ENCODE peak calls at places on chromosome 17, in five cellular contexts. I is stimulated activated CD4-positive, alpha-beta T cell treated with anti-CD3 and anti-CD28 coated beads, Interleukin-1b, Interleukin-23, amount 100 ng/mL, for 48 hours; Y is fibroblast of the conjunctiva; S is GM12865; Q is NCI-H187. R is an unnamed sample.
A peak's percentile ranks its signal among the peaks of the same experiment; 100 is the strongest.

GRCh38 chr17:66455022-66455547 is 152.7 kb downstream of the PRKCA start:
- DNase-seq in Q (no peak), Y (no peak), S (no peak), I (no peak), R (no peak)

GRCh38 chr17:40121886-40122465 is at the start of gene MSL1:
- DNase-seq in Y (peak; percentile 67), I (peak; percentile 84), S (peak; percentile 83), Q (peak; percentile 62), R (peak; percentile 85)

GRCh38 chr17:50133769-50134099 is 3.8 kb upstream of the SAMD14 start:
- DNase-seq in Y (no peak), Q (no peak), I (no peak), S (no peak), R (no peak)

GRCh38 chr17:60832206-60832605 is 154.6 kb downstream of the BCAS3 start:
- DNase-seq in Q (no peak), Y (no peak), I (no peak), S (no peak), R (no peak)

GRCh38 chr17:40326014-40326831 is 17.2 kb downstream of the RARA start:
- DNase-seq in I (peak; percentile 54), S (peak; percentile 89), Y (no peak), Q (no peak), R (peak; percentile 85)

GRCh38 chr17:46020023-46020735 is 21.1 kb downstream of the STH start:
- DNase-seq in Q (no peak), I (peak; percentile 46), Y (no peak), S (peak; percentile 80), R (peak; percentile 43)

GRCh38 chr17:78089557-78090281 is 38.8 kb downstream of the TMC6 start:
- DNase-seq in I (no peak), S (no peak), Y (no peak), Q (no peak), R (no peak)

GRCh38 chr17:81515530-81516041 is 3.0 kb upstream of the ACTG1 start:
- DNase-seq in Y (no peak), S (no peak), Q (no peak), I (no peak), R (no peak)

GRCh38 chr17:2040219-2040827 is 1.5 kb upstream of the OVCA2 start:
- DNase-seq in Y (no peak), S (no peak), I (no peak), Q (no peak), R (no peak)

GRCh38 chr17:49742256-49742655 is 21.7 kb downstream of the FAM117A start:
- DNase-seq in I (no peak), Y (no peak), Q (no peak), S (no peak), R (no peak)

GRCh38 chr17:57086069-57086930 is 1.3 kb downstream of the AKAP1 start:
- DNase-seq in Y (no peak), Q (no peak), S (peak; percentile 28), I (peak; percentile 5), R (peak; percentile 6)

GRCh38 chr17:37736428-37736827 is 8.4 kb downstream of the HNF1B start:
- DNase-seq in Q (no peak), S (no peak), Y (no peak), I (no peak), R (no peak)

GRCh38 chr17:59093702-59094231 is 12.9 kb downstream of the TRIM37 start:
- DNase-seq in S (peak; percentile 55), I (no peak), Y (peak; percentile 70), Q (no peak), R (no peak)

GRCh38 chr17:46072998-46073397 is 73.9 kb downstream of the STH start:
- DNase-seq in Q (no peak), Y (peak; percentile 36), I (no peak), S (no peak), R (no peak)

GRCh38 chr17:6323626-6324356 is 111.1 kb downstream of the AIPL1 start:
- DNase-seq in I (no peak), S (no peak), Q (peak; percentile 28), Y (no peak), R (no peak)

GRCh38 chr17:50641339-50641725 is 6.7 kb downstream of the ABCC3 start:
- DNase-seq in Y (no peak), S (no peak), I (no peak), Q (no peak), R (no peak)

GRCh38 chr17:17767096-17767470 is 69.7 kb downstream of the SREBF1 start:
- DNase-seq in Y (no peak), I (no peak), S (no peak), Q (no peak), R (no peak)

GRCh38 chr17:50805486-50805885 is 29.9 kb upstream of the WFIKKN2 start:
- DNase-seq in I (no peak), S (no peak), Y (no peak), Q (no peak), R (no peak)

GRCh38 chr17:56121661-56122060 is 31.6 kb upstream of the ANKFN1 start:
- DNase-seq in S (no peak), Y (no peak), Q (no peak), I (no peak), R (no peak)

GRCh38 chr17:16910341-16910740 is 61.6 kb downstream of the TNFRSF13B start:
- DNase-seq in Y (no peak), Q (no peak), I (no peak), S (no peak), R (no peak)

GRCh38 chr17:82237746-82238561 is 9.1 kb downstream of the SLC16A3 start:
- DNase-seq in S (no peak), Y (no peak), I (no peak), Q (no peak), R (no peak)

GRCh38 chr17:13346081-13346533 is 255.6 kb downstream of the HS3ST3A1 start:
- DNase-seq in S (no peak), Y (peak; percentile 74), I (peak; percentile 4), Q (no peak), R (no peak)

GRCh38 chr17:16916557-16916920 is 55.4 kb downstream of the TNFRSF13B start:
- DNase-seq in Y (no peak), S (no peak), I (no peak), Q (no peak), R (no peak)

GRCh38 chr17:39928868-39929651 is 1.5 kb downstream of the LRRC3C start:
- DNase-seq in I (no peak), Q (no peak), S (peak; percentile 45), Y (peak; percentile 36), R (no peak)

GRCh38 chr17:74646231-74646630 is 22.7 kb upstream of the CD300E start:
- DNase-seq in Y (no peak), S (peak; percentile 40), I (no peak), Q (no peak), R (no peak)

GRCh38 chr17:6435051-6435450 is at the start of gene AIPL1:
- DNase-seq in Q (no peak), I (no peak), S (no peak), Y (no peak), R (no peak)

GRCh38 chr17:80111702-80112470 is 10.5 kb downstream of the GAA start:
- DNase-seq in Q (no peak), I (no peak), S (no peak), Y (no peak), R (no peak)

GRCh38 chr17:45404870-45405249 is 27.8 kb downstream of the ARHGAP27 start:
- DNase-seq in Y (no peak), I (no peak), Q (no peak), S (no peak), R (no peak)

GRCh38 chr17:79874329-79874981 is 35.2 kb upstream of the CBX4 start:
- DNase-seq in Q (no peak), S (peak; percentile 48), I (no peak), Y (no peak), R (no peak)

GRCh38 chr17:40148527-40148926 is 8.2 kb downstream of the CASC3 start:
- DNase-seq in Q (no peak), S (no peak), I (no peak), Y (no peak), R (no peak)

GRCh38 chr17:80957461-80957941 is 34.1 kb upstream of the CHMP6 start:
- DNase-seq in Q (no peak), I (no peak), Y (no peak), S (no peak), R (no peak)

GRCh38 chr17:58005728-58006562 is 1.1 kb downstream of the SRSF1 start:
- DNase-seq in I (no peak), S (no peak), Y (no peak), Q (no peak), R (no peak)

GRCh38 chr17:38879878-38880727 is 10.2 kb downstream of the LASP1 start:
- DNase-seq in S (no peak), I (no peak), Q (no peak), Y (peak; percentile 85), R (no peak)

GRCh38 chr17:64326420-64327054 is 63.5 kb upstream of the TEX2 start:
- DNase-seq in I (no peak), S (peak; percentile 43), Y (peak; percentile 29), Q (no peak), R (no peak)

GRCh38 chr17:47987240-47987835 is 16.4 kb downstream of the CDK5RAP3 start:
- DNase-seq in S (no peak), Q (peak; percentile 43), Y (no peak), I (no peak), R (no peak)

GRCh38 chr17:79305831-79306687 is 231.4 kb downstream of the ENGASE start:
- DNase-seq in Y (no peak), I (no peak), Q (no peak), S (no peak), R (no peak)